ENCODE peak calls at places on chromosomes 12 and 14, in five cellular contexts. One of them, this sample, is unnamed.

GRCh38 chr12:15629108-15629507 is 160.1 kb downstream of the EPS8 start:
- DNase-seq in dorsolateral prefrontal cortex: no peak
- DNase-seq in NB4: peak; percentile 22
- DNase-seq in hepatocyte: peak; percentile 74
- DNase-seq in epithelial cell of esophagus: peak; percentile 50
- DNase-seq in this sample: peak; percentile 4

GRCh38 chr12:52380271-52380694 is 5.2 kb downstream of the KRT84 start:
- DNase-seq in dorsolateral prefrontal cortex: peak; percentile 67
- DNase-seq in NB4: peak; percentile 39
- DNase-seq in hepatocyte: peak; percentile 48
- DNase-seq in epithelial cell of esophagus: peak; percentile 64
- DNase-seq in this sample: no peak

GRCh38 chr14:71300474-71301359 is 393.5 kb downstream of the PCNX1 start:
- DNase-seq in dorsolateral prefrontal cortex: no peak
- DNase-seq in NB4: no peak
- DNase-seq in hepatocyte: no peak
- DNase-seq in epithelial cell of esophagus: no peak
- DNase-seq in this sample: no peak

GRCh38 chr12:100512692-100513091 is 39.0 kb downstream of the NR1H4 start:
- DNase-seq in dorsolateral prefrontal cortex: no peak
- DNase-seq in NB4: no peak
- DNase-seq in hepatocyte: no peak
- DNase-seq in epithelial cell of esophagus: no peak
- DNase-seq in this sample: no peak

GRCh38 chr14:76352639-76353281 is 23.2 kb upstream of the ESRRB start:
- DNase-seq in dorsolateral prefrontal cortex: peak; percentile 50
- DNase-seq in NB4: peak; percentile 67
- DNase-seq in hepatocyte: peak; percentile 84
- DNase-seq in epithelial cell of esophagus: peak; percentile 36
- DNase-seq in this sample: peak; percentile 89

GRCh38 chr12:10159280-10159679 is 12.7 kb downstream of the OLR1 start:
- DNase-seq in dorsolateral prefrontal cortex: no peak
- DNase-seq in NB4: peak; percentile 50
- DNase-seq in hepatocyte: no peak
- DNase-seq in epithelial cell of esophagus: no peak
- DNase-seq in this sample: no peak

GRCh38 chr14:101781240-101782061 is 19.9 kb downstream of the PPP2R5C start:
- DNase-seq in dorsolateral prefrontal cortex: no peak
- DNase-seq in NB4: no peak
- DNase-seq in hepatocyte: no peak
- DNase-seq in epithelial cell of esophagus: peak; percentile 22
- DNase-seq in this sample: peak; percentile 61

GRCh38 chr12:46675736-46676135 is 150.1 kb downstream of the SLC38A4 start:
- DNase-seq in dorsolateral prefrontal cortex: no peak
- DNase-seq in NB4: peak; percentile 45
- DNase-seq in hepatocyte: peak; percentile 50
- DNase-seq in epithelial cell of esophagus: peak; percentile 54
- DNase-seq in this sample: peak; percentile 20

GRCh38 chr12:54853933-54854538 is at the start of gene MUCL1:
- DNase-seq in dorsolateral prefrontal cortex: no peak
- DNase-seq in NB4: peak; percentile 73
- DNase-seq in hepatocyte: peak; percentile 80
- DNase-seq in epithelial cell of esophagus: peak; percentile 80
- DNase-seq in this sample: peak; percentile 45

GRCh38 chr12:87679262-87679661 is 349.9 kb downstream of the C12orf50 start:
- DNase-seq in dorsolateral prefrontal cortex: no peak
- DNase-seq in NB4: no peak
- DNase-seq in hepatocyte: no peak
- DNase-seq in epithelial cell of esophagus: peak; percentile 33
- DNase-seq in this sample: no peak

GRCh38 chr12:108653082-108653516 is 19.4 kb upstream of the SELPLG start:
- DNase-seq in dorsolateral prefrontal cortex: no peak
- DNase-seq in NB4: no peak
- DNase-seq in hepatocyte: no peak
- DNase-seq in epithelial cell of esophagus: no peak
- DNase-seq in this sample: no peak

GRCh38 chr12:109760031-109760929 is 46.7 kb downstream of the FAM222A start:
- DNase-seq in dorsolateral prefrontal cortex: peak; percentile 36
- DNase-seq in NB4: no peak
- DNase-seq in hepatocyte: no peak
- DNase-seq in epithelial cell of esophagus: no peak
- DNase-seq in this sample: no peak

GRCh38 chr14:94161087-94161486 is 13.0 kb upstream of the PPP4R4 start:
- DNase-seq in dorsolateral prefrontal cortex: no peak
- DNase-seq in NB4: no peak
- DNase-seq in hepatocyte: no peak
- DNase-seq in epithelial cell of esophagus: no peak
- DNase-seq in this sample: no peak

GRCh38 chr12:117298191-117298590 is 63.2 kb downstream of the NOS1 start:
- DNase-seq in dorsolateral prefrontal cortex: no peak
- DNase-seq in NB4: no peak
- DNase-seq in hepatocyte: no peak
- DNase-seq in epithelial cell of esophagus: no peak
- DNase-seq in this sample: no peak

GRCh38 chr14:105384605-105385321 is 13.6 kb upstream of the TEX22 start:
- DNase-seq in dorsolateral prefrontal cortex: no peak
- DNase-seq in NB4: no peak
- DNase-seq in hepatocyte: no peak
- DNase-seq in epithelial cell of esophagus: no peak
- DNase-seq in this sample: no peak

GRCh38 chr14:63852271-63852816 is 460 bp upstream of the SYNE2 start:
- DNase-seq in dorsolateral prefrontal cortex: no peak
- DNase-seq in NB4: no peak
- DNase-seq in hepatocyte: no peak
- DNase-seq in epithelial cell of esophagus: peak; percentile 27
- DNase-seq in this sample: no peak

GRCh38 chr12:120468271-120468845 is 1.2 kb downstream of the SRSF9 start:
- DNase-seq in dorsolateral prefrontal cortex: no peak
- DNase-seq in NB4: peak; percentile 88
- DNase-seq in hepatocyte: peak; percentile 49
- DNase-seq in epithelial cell of esophagus: peak; percentile 40
- DNase-seq in this sample: peak; percentile 46

GRCh38 chr14:73491256-73491976 is 683 bp downstream of the RIOX1 start:
- DNase-seq in dorsolateral prefrontal cortex: peak; percentile 62
- DNase-seq in NB4: peak; percentile 78
- DNase-seq in hepatocyte: peak; percentile 73
- DNase-seq in epithelial cell of esophagus: peak; percentile 89
- DNase-seq in this sample: peak; percentile 88

GRCh38 chr14:33026850-33027420 is 88.3 kb downstream of the NPAS3 start:
- DNase-seq in dorsolateral prefrontal cortex: peak; percentile 58
- DNase-seq in NB4: no peak
- DNase-seq in hepatocyte: no peak
- DNase-seq in epithelial cell of esophagus: no peak
- DNase-seq in this sample: no peak

GRCh38 chr14:91899777-91900176 is 32.4 kb upstream of the TC2N start:
- DNase-seq in dorsolateral prefrontal cortex: no peak
- DNase-seq in NB4: no peak
- DNase-seq in hepatocyte: no peak
- DNase-seq in epithelial cell of esophagus: no peak
- DNase-seq in this sample: no peak

GRCh38 chr14:30005114-30005698 is 77.6 kb upstream of the PRKD1 start:
- DNase-seq in dorsolateral prefrontal cortex: no peak
- DNase-seq in NB4: peak; percentile 41
- DNase-seq in hepatocyte: peak; percentile 68
- DNase-seq in epithelial cell of esophagus: peak; percentile 69
- DNase-seq in this sample: peak; percentile 29

GRCh38 chr12:105855691-105856405 is 282.9 kb downstream of the NUAK1 start:
- DNase-seq in dorsolateral prefrontal cortex: no peak
- DNase-seq in NB4: no peak
- DNase-seq in hepatocyte: no peak
- DNase-seq in epithelial cell of esophagus: no peak
- DNase-seq in this sample: no peak

DNA sequence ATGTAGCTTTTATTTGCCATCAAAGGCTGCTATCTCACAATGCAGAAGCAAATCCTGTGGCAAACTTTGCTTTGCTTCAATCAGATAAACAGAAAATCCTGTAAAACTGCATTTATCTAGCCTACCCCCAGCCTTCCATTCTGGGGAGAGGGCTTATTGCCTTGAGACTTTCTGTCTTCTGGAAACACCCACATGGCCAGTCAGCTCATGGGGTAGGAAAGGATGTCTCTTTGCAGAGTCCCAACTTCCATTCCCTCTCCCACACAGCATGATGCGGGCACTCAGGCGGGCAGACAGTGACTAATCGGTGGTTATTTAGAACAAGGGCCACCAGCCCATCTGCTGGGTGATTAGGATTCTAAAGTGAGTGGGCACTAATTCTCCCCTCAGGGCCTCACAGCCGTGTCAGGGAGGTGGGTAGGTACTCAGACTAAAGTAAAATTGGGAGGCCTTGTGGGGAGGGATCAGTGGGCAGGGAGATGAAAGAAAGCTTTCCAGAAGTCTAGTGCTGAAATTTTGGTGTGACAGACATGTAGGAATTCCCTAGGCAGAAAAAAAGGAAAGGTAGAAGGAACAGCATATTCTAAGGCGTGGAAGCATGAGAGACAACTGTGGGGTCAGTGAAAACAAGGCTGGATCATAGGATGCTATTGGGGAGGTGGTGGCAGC is 720.5 kb downstream of the VRK1 start:
- DNase-seq in dorsolateral prefrontal cortex: no peak
- DNase-seq in NB4: no peak
- DNase-seq in hepatocyte: no peak
- DNase-seq in epithelial cell of esophagus: no peak
- DNase-seq in this sample: no peak
- TF ChIP-seq CTCF in dorsolateral prefrontal cortex: no peak
- TF ChIP-seq CTCF in NB4: no peak
- TF ChIP-seq CTCF in hepatocyte: no peak
- TF ChIP-seq CTCF in epithelial cell of esophagus: no peak
- TF ChIP-seq CTCF in this sample: no peak

DNA sequence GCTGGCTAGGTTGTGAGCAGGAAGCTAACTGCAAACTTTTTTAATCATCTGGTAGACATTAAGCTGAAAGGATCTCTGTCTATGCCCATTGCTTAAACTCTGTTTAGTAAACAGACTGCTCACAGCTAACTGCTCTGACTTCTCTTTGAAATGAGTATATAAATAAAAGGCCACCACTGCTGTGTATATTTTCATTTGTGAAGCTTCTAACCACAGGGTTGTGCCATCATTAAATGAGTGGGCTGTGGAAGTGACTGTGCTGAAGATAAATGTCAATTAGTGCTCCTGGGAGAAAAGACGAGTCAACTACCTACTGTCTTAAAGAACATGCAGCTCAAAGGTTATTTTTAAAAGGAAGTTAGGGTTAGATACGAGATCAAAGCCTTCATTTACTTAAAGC is 213.2 kb upstream of the FLRT2 start:
- DNase-seq in dorsolateral prefrontal cortex: no peak
- DNase-seq in NB4: no peak
- DNase-seq in hepatocyte: no peak
- DNase-seq in epithelial cell of esophagus: peak; percentile 8
- DNase-seq in this sample: no peak
- TF ChIP-seq CTCF in dorsolateral prefrontal cortex: no peak
- TF ChIP-seq CTCF in NB4: no peak
- TF ChIP-seq CTCF in hepatocyte: no peak
- TF ChIP-seq CTCF in epithelial cell of esophagus: no peak
- TF ChIP-seq CTCF in this sample: no peak

DNA sequence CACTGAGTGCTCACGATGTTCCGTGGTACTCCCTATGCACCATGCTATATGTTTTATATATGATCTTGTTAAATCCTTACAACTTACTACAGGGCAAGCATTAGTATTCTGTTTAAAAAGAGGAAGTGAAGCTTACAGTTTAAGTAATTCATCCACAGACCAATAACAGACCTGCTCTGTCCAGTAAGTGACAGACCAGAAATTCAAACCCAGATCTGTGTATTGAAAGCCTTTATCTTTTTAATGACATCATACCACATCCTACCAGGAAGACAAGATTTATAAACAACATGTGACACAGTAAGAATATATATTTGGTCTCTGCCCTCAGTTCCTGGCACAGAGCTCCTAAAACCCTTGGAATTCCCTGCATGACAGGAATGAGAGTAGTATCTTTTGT is 206.5 kb downstream of the STXBP6 start:
- DNase-seq in dorsolateral prefrontal cortex: no peak
- DNase-seq in NB4: peak; percentile 16
- DNase-seq in hepatocyte: no peak
- DNase-seq in epithelial cell of esophagus: no peak
- DNase-seq in this sample: peak; percentile 5
- TF ChIP-seq CTCF in dorsolateral prefrontal cortex: no peak
- TF ChIP-seq CTCF in NB4: no peak
- TF ChIP-seq CTCF in hepatocyte: no peak
- TF ChIP-seq CTCF in epithelial cell of esophagus: no peak
- TF ChIP-seq CTCF in this sample: no peak

GRCh38 chr14:26841920-26842741 is 244.3 kb upstream of the NOVA1 start:
- DNase-seq in dorsolateral prefrontal cortex: no peak
- DNase-seq in NB4: peak; percentile 2
- DNase-seq in hepatocyte: peak; percentile 69
- DNase-seq in epithelial cell of esophagus: peak; percentile 96
- DNase-seq in this sample: no peak
- TF ChIP-seq CTCF in dorsolateral prefrontal cortex: no peak
- TF ChIP-seq CTCF in NB4: no peak
- TF ChIP-seq CTCF in hepatocyte: no peak
- TF ChIP-seq CTCF in epithelial cell of esophagus: no peak
- TF ChIP-seq CTCF in this sample: no peak

GRCh38 chr14:89757313-89757939 is 197.1 kb downstream of the EFCAB11 start:
- DNase-seq in dorsolateral prefrontal cortex: no peak
- DNase-seq in NB4: no peak
- DNase-seq in hepatocyte: no peak
- DNase-seq in epithelial cell of esophagus: no peak
- DNase-seq in this sample: no peak
- TF ChIP-seq CTCF in dorsolateral prefrontal cortex: no peak
- TF ChIP-seq CTCF in NB4: no peak
- TF ChIP-seq CTCF in hepatocyte: no peak
- TF ChIP-seq CTCF in epithelial cell of esophagus: no peak
- TF ChIP-seq CTCF in this sample: no peak

DNA sequence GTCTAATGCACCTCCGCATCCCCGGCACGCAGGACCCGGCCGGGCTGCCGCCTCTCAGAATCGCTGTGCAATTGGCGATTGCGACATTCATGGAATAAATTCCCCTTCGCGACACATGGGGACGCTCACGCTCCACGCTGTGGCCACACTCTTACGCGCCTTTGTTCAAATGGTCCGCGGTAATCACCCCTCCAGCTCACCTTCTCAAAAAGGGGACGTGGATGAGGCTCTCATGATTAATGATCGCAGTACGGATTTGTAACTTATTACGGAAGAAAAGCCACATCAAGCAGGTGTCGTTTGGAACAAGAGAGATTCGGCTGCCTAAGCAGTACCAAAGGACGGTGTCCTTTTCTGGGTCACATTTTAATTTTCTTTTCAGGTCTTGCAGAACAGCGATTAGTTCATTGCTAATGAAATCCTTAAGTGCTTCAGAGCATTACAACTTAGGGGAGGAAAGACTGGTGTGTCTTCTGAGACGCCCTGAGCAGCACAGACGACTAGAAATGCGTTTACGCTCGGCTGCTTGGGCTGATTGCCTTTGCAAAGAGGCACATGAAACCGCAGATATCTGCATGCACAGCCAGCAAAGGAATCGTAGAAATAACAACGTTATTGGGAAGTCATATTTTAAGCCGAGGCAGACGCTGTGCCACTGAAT is 37.3 kb upstream of the ADGRD1 start:
- DNase-seq in dorsolateral prefrontal cortex: peak; percentile 75
- DNase-seq in NB4: peak; percentile 87
- DNase-seq in hepatocyte: peak; percentile 81
- DNase-seq in epithelial cell of esophagus: peak; percentile 45
- DNase-seq in this sample: peak; percentile 81
- TF ChIP-seq CTCF in dorsolateral prefrontal cortex: peak; percentile 90
- TF ChIP-seq CTCF in NB4: peak; percentile 98
- TF ChIP-seq CTCF in hepatocyte: peak; percentile 92
- TF ChIP-seq CTCF in epithelial cell of esophagus: peak; percentile 71
- TF ChIP-seq CTCF in this sample: peak; percentile 86

This sample was measured in GM13976.